ENCODE peak calls at places on chromosomes 6 and 20, in nine cellular contexts. D is pancreas; U is hepatocyte; A is OCI-LY7; T is cardiac muscle cell; P is thoracic aorta; I is CD8-positive, alpha-beta T cell; N is lower lobe of right lung; C is Peyer's patch. X is an unnamed sample. For H3K9me3 and H3K4me1, the result is how much of the 10 kb centered on the place peaks cover.

GRCh38 chr6:142568857-142569597 is 267.2 kb downstream of the ADGRG6 start:
- DNase-seq in D (no peak), U (no peak), A (no peak), T (peak), P (no peak), I (no peak), N (no peak), C (no peak), X (no peak)

GRCh38 chr20:11108102-11108842 is 434.5 kb upstream of the JAG1 start:
- DNase-seq in D (no peak), U (no peak), A (no peak), T (peak), P (no peak), I (no peak), N (no peak), C (no peak), X (no peak)

GRCh38 chr6:169906741-169907418 is 155.5 kb downstream of the ERMARD start:
- DNase-seq in D (no peak), U (no peak), A (no peak), T (no peak), P (no peak), I (no peak), N (no peak), C (no peak), X (no peak)

GRCh38 chr20:39016076-39016475 is 53.9 kb downstream of the DHX35 start:
- DNase-seq in D (no peak), U (no peak), A (no peak), T (no peak), P (no peak), I (no peak), N (no peak), C (no peak), X (no peak)

GRCh38 chr6:148747493-148748160 is 797 bp downstream of the UST start:
- DNase-seq in D (peak), U (peak), A (peak), T (peak), P (no peak), I (peak), N (peak), C (peak), X (peak)

GRCh38 chr6:26251354-26252081 is 113.5 kb upstream of the BTN3A2 start:
- DNase-seq in D (peak), U (peak), A (no peak), T (peak), P (no peak), I (peak), N (peak), C (peak), X (peak)

GRCh38 chr20:1338801-1339200 is 9.9 kb upstream of the SDCBP2 start:
- DNase-seq in D (no peak), U (no peak), A (no peak), T (no peak), P (no peak), I (peak), N (no peak), C (peak), X (no peak)

GRCh38 chr6:33418690-33419291 is 884 bp upstream of the CUTA start:
- DNase-seq in D (no peak), U (no peak), A (no peak), T (peak), P (no peak), I (no peak), N (no peak), C (no peak), X (no peak)

GRCh38 chr6:154143753-154144152 is 104.7 kb downstream of the OPRM1 start:
- DNase-seq in D (no peak), U (no peak), A (no peak), T (no peak), P (no peak), I (no peak), N (no peak), C (no peak), X (no peak)

GRCh38 chr6:87551799-87552198 is 38.0 kb downstream of the RARS2 start:
- DNase-seq in D (no peak), U (no peak), A (no peak), T (no peak), P (no peak), I (no peak), N (no peak), C (no peak), X (no peak)

GRCh38 chr6:139062921-139063320 is 34.4 kb downstream of the ABRACL start:
- DNase-seq in D (no peak), U (no peak), A (no peak), T (peak), P (no peak), I (no peak), N (no peak), C (no peak), X (no peak)

GRCh38 chr6:87706187-87706966 is 4.3 kb upstream of the AKIRIN2 start:
- DNase-seq in D (no peak), U (no peak), A (no peak), T (peak), P (no peak), I (no peak), N (no peak), C (no peak), X (no peak)

GRCh38 chr6:86937219-86938079 is at the start of gene HTR1E:
- DNase-seq in D (peak), U (peak), A (no peak), T (peak), P (no peak), I (no peak), N (no peak), C (no peak), X (peak)

GRCh38 chr6:169723991-169724553 is at the start of gene PHF10:
- DNase-seq in D (peak), U (peak), A (peak), T (peak), P (no peak), I (peak), N (peak), C (peak), X (peak)

GRCh38 chr20:44897133-44897532 is 11.6 kb downstream of the YWHAB start:
- DNase-seq in D (no peak), U (no peak), A (no peak), T (no peak), P (no peak), I (no peak), N (no peak), C (no peak), X (no peak)

GRCh38 chr6:94071835-94072234 is 652.5 kb upstream of the EPHA7 start:
- DNase-seq in D (no peak), U (peak), A (no peak), T (peak), P (no peak), I (no peak), N (no peak), C (no peak), X (no peak)

GRCh38 chr6:5398530-5398929 is 137.2 kb downstream of the FARS2 start:
- DNase-seq in D (no peak), U (peak), A (peak), T (peak), P (no peak), I (no peak), N (no peak), C (no peak), X (no peak)

GRCh38 chr6:63441266-63441956 is 121.6 kb upstream of the LGSN start:
- DNase-seq in D (no peak), U (no peak), A (peak), T (no peak), P (no peak), I (peak), N (no peak), C (no peak), X (no peak)

GRCh38 chr20:46619445-46619844 is 31.8 kb downstream of the SLC13A3 start:
- DNase-seq in D (no peak), U (no peak), A (no peak), T (peak), P (no peak), I (no peak), N (no peak), C (no peak), X (no peak)

GRCh38 chr6:4220619-4221018 is 85.2 kb upstream of the ECI2 start:
- DNase-seq in D (no peak), U (no peak), A (no peak), T (peak), P (no peak), I (no peak), N (no peak), C (no peak), X (no peak)
- H3K9me3 ChIP-seq in D (under half), U (under half), A (under half), T (under half), P (under half), I (under half), N (under half), C (under half), X (under half)

GRCh38 chr20:59007758-59008511 is 881 bp upstream of the CTSZ start:
- DNase-seq in D (peak), U (no peak), A (peak), T (no peak), P (no peak), I (no peak), N (peak), C (peak), X (no peak)

GRCh38 chr20:59005523-59006166 is 1.4 kb downstream of the CTSZ start:
- DNase-seq in D (no peak), U (no peak), A (peak), T (no peak), P (no peak), I (no peak), N (no peak), C (no peak), X (no peak)

GRCh38 chr20:59004763-59005522 is 2.1 kb downstream of the CTSZ start:
- DNase-seq in D (peak), U (no peak), A (peak), T (no peak), P (no peak), I (peak), N (peak), C (peak), X (no peak)

GRCh38 chr20:59006864-59007757 is at the start of gene CTSZ:
- DNase-seq in D (peak), U (peak), A (peak), T (peak), P (no peak), I (peak), N (peak), C (peak), X (no peak)

GRCh38 chr20:59006167-59006863 is 739 bp downstream of the CTSZ start:
- DNase-seq in D (no peak), U (no peak), A (peak), T (no peak), P (no peak), I (no peak), N (peak), C (peak), X (no peak)
- TF ChIP-seq CTCF in D (no peak), U (no peak), A (no peak), T (no peak), P (no peak), I (no peak), N (no peak), C (no peak), X (no peak)

DNA sequence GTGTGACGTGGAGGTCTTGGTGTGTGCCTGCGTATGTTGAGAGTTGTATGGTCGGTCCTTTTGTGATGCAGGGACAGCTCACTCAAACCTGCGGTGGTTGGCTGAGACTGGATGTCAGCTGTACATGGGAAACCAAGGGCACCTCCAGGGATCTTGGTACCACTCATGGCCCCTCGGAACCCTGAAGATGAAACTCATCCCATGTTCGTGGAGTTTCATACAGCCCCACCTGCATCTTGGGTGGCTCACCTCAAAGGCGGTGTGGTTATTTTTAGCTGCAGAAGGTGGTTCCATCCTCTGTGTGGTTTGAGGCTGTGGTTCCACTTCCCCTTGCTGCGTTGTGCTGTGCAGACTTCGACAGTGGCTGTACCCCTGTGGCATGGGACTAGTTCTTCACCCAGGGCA is 52.6 kb upstream of the SLC22A1 start:
- DNase-seq in D (no peak), U (no peak), A (peak), T (no peak), P (no peak), I (peak), N (no peak), C (peak), X (no peak)
- H3K4me1 ChIP-seq in D (under half), U (under half), A (under half), T (under half), P (under half), I (under half), N (under half), C (under half), X (under half)

GRCh38 chr6:48691420-48691819 is 580.4 kb upstream of the PTCHD4 start:
- DNase-seq in D (no peak), U (no peak), A (no peak), T (no peak), P (no peak), I (no peak), N (no peak), C (no peak), X (no peak)

DNA sequence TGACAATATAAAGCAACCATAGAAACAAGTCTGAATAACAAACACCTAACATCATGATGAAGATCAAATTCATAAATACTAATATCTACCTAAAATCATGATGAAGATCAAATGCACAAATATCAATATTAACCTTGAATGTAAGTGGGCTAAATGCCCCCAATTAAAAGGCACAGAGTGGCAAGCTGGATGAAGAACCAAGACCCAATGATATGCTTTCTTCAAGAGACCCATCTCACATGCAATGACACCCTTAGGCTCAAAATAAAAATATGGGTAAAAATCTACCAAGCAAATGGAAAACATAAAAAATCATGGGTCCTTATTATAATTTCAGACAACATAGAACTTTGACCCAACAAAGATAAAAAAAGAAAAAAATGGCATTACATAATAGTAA is 578.5 kb upstream of the PTCHD4 start:
- DNase-seq in D (no peak), U (no peak), A (no peak), T (no peak), P (no peak), I (no peak), N (no peak), C (no peak), X (no peak)
- H3K9me3 ChIP-seq in D (under half), U (under half), A (under half), T (under half), P (under half), I (under half), N (under half), C (under half), X (under half)

DNA sequence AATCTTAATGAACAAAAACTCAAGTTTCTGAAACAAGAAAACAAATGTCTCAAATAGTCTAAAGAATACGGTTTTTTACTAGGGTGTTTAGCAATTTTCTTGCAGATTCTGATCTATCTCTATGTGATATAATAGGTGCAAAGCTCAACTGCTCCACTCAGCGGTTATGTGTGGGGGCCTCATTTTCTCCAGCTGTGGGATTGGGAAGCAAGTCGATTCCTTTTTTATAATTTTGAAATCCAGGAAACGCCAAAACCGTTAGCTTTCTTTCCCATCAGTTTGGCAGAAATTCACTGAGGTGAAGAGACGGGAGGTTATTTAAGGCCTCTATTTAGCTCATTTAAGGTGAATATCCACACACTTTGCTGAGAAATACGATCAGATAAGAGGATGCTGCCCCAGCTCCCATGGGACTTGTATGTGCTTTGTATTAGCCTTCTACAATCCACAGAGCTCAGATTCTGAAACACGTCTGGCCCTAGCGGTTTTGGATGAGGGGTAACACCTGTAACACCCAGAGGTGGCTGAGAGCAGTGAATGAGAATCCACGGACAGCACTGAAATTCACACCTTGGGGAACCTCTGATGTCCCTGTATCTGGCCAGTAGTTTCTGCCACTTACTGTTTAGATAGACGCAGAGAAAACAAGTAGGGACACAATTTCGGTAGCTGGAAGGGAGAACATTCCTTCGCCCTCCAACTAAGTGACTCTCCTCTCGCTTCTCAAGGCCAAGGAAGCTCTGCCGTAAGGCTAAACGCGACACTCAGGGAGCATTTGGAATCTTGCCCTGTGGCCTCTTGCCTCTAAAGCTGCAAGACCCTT is 6.6 kb upstream of the BCAS4 start:
- DNase-seq in D (no peak), U (peak), A (peak), T (peak), P (no peak), I (no peak), N (peak), C (no peak), X (peak)
- TF ChIP-seq CTCF in D (no peak), U (peak), A (peak), T (peak), P (no peak), I (no peak), N (peak), C (peak), X (peak)

GRCh38 chr6:111803384-111803783 is 69.9 kb downstream of the FYN start:
- DNase-seq in D (no peak), U (no peak), A (no peak), T (no peak), P (no peak), I (no peak), N (no peak), C (no peak), X (no peak)

GRCh38 chr6:111804627-111805235 is 68.5 kb downstream of the FYN start:
- DNase-seq in D (no peak), U (peak), A (no peak), T (peak), P (no peak), I (peak), N (no peak), C (peak), X (no peak)

GRCh38 chr6:111805511-111806181 is 67.6 kb downstream of the FYN start:
- DNase-seq in D (no peak), U (no peak), A (peak), T (peak), P (no peak), I (no peak), N (no peak), C (no peak), X (peak)

GRCh38 chr6:111802720-111803119 is 70.5 kb downstream of the FYN start:
- DNase-seq in D (no peak), U (no peak), A (no peak), T (no peak), P (no peak), I (no peak), N (no peak), C (no peak), X (no peak)

DNA sequence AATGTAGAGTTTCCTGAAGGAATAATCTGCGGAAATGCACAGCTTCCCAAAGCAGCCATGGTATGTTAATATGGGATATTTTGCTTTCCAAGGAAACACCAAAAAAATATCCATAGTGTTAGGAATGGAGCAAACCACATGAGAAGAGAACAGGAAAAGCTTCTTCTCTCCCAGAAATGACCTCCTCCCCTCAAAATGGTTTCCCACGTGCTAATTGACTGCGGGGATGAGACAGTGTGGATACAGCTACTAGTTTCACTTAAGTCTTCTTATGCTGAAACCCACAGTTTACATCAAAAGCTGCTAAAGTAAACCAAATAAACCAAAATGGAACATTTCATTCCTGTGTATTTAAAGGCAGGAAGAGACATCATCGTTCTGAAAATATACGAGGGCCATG is 69.4 kb downstream of the FYN start:
- DNase-seq in D (no peak), U (no peak), A (no peak), T (no peak), P (no peak), I (no peak), N (no peak), C (no peak), X (no peak)
- H3K4me1 ChIP-seq in D (under half), U (under half), A (under half), T (under half), P (under half), I (half or more), N (under half), C (under half), X (under half)

GRCh38 chr6:1313755-1314503 is 2.0 kb downstream of the FOXQ1 start:
- DNase-seq in D (peak), U (peak), A (no peak), T (no peak), P (no peak), I (no peak), N (peak), C (no peak), X (no peak)
- H3K9me3 ChIP-seq in D (under half), U (under half), A (under half), T (under half), P (under half), I (under half), N (under half), C (under half), X (under half)

DNA sequence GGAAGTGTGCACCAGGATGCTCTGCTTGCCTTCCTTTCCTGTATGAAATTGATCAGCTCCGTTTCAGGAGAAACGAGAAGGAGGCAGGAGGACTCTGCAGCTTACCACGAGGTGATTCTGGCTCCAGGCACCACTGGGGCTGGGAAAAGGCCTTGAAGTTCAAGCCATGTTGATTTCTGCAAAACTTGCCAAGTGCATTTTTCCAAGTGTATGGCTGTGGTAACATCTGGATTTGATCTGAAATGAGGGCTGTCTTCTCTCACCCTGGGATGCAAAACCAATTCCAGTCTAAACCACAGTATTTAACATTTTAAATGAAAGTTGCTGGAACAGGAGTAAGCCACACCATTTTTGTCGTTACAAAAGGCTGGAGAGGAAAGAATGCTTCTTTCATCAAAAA is 36.1 kb upstream of the FAM210B start:
- DNase-seq in D (no peak), U (no peak), A (no peak), T (no peak), P (no peak), I (no peak), N (no peak), C (no peak), X (no peak)
- TF ChIP-seq CTCF in D (no peak), U (no peak), A (no peak), T (no peak), P (no peak), I (no peak), N (no peak), C (no peak), X (no peak)

GRCh38 chr6:107737397-107737793 is 86.7 kb downstream of the SCML4 start:
- DNase-seq in D (no peak), U (no peak), A (no peak), T (no peak), P (no peak), I (no peak), N (no peak), C (no peak), X (no peak)
- H3K4me1 ChIP-seq in D (under half), U (under half), A (half or more), T (under half), P (under half), I (half or more), N (under half), C (under half), X (under half)

DNA sequence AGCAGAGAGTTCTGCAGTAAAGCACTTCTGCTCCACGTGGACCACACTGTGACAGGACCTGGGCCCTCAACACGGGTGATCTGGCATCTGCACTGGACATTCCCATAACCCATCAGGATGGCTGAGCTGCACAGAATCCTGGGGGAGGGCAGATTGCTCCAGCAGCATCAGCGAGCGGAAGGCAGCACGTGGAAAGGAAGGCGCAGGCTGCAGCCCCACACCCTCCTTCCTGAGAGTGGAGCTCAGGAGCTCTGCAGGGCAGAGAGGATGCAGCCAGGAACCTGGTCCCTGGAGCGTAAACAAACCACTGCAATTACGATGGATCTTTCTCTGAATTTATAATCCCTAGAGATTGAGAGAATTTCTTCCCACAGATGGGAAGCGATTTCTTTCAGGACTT is 39.7 kb upstream of the EMILIN3 start:
- DNase-seq in D (no peak), U (no peak), A (no peak), T (no peak), P (no peak), I (no peak), N (no peak), C (no peak), X (peak)
- H3K9me3 ChIP-seq in D (under half), U (under half), A (under half), T (under half), P (under half), I (under half), N (under half), C (under half), X (under half)

X was measured in BE2C.